ENCODE peak calls at places on chromosomes 12 and 14, in five cellular contexts. X, A, E, F and G are unnamed samples.

GRCh38 chr12:6277982-6278438 is 32.5 kb upstream of the PLEKHG6 start:
- DNase-seq in E (no peak), X (peak), F (no peak), A (no peak), G (no peak)

GRCh38 chr12:50326636-50327284 is 43.4 kb upstream of the LIMA1 start:
- DNase-seq in A (peak), X (peak), F (peak), E (no peak), G (no peak)

GRCh38 chr12:84174115-84174514 is 738.5 kb downstream of the SLC6A15 start:
- DNase-seq in A (no peak), E (no peak), X (no peak), F (no peak), G (no peak)

GRCh38 chr12:132190012-132190755 is 45.9 kb downstream of the NOC4L start:
- DNase-seq in X (no peak), E (no peak), F (no peak), A (no peak), G (no peak)

GRCh38 chr14:71193663-71194062 is 286.4 kb downstream of the PCNX1 start:
- DNase-seq in F (peak), A (no peak), E (no peak), X (no peak), G (no peak)

GRCh38 chr12:75311369-75311768 is 18.8 kb downstream of the CAPS2 start:
- DNase-seq in X (no peak), E (no peak), F (no peak), A (no peak), G (no peak)

GRCh38 chr12:96233168-96233567 is 39.0 kb downstream of the ELK3 start:
- DNase-seq in E (no peak), F (no peak), A (peak), X (no peak), G (no peak)

GRCh38 chr12:130958557-130959140 is 4.9 kb downstream of the ADGRD1 start:
- DNase-seq in X (no peak), E (no peak), A (no peak), F (no peak), G (no peak)

GRCh38 chr12:113075137-113075683 is 18.7 kb downstream of the DTX1 start:
- DNase-seq in F (no peak), X (no peak), E (no peak), A (no peak), G (no peak)

GRCh38 chr14:89926709-89927108 is 27.8 kb downstream of the EFCAB11 start:
- DNase-seq in F (peak), A (peak), X (no peak), E (no peak), G (no peak)

GRCh38 chr12:27822076-27822712 is 42.2 kb upstream of the MANSC4 start:
- DNase-seq in X (no peak), A (peak), E (no peak), F (peak), G (no peak)

GRCh38 chr14:92499216-92499615 is 14.4 kb upstream of the RIN3 start:
- DNase-seq in F (no peak), X (no peak), E (no peak), A (no peak), G (no peak)

GRCh38 chr12:10406725-10407124 is 2.8 kb downstream of the KLRC4 start:
- DNase-seq in F (no peak), A (no peak), X (no peak), E (no peak), G (no peak)

GRCh38 chr12:54383041-54383609 is 1.4 kb downstream of the ZNF385A start:
- DNase-seq in A (peak), F (peak), X (no peak), E (peak), G (no peak)

GRCh38 chr12:65420941-65421340 is 142.5 kb downstream of the MSRB3 start:
- DNase-seq in F (peak), E (no peak), X (no peak), A (no peak), G (no peak)

GRCh38 chr14:89249296-89249565 is 167.8 kb downstream of the FOXN3 start:
- DNase-seq in X (no peak), A (no peak), F (peak), E (no peak), G (no peak)

GRCh38 chr12:123890536-123890902 is 82.1 kb downstream of the CCDC92 start:
- DNase-seq in A (no peak), X (no peak), E (no peak), F (no peak), G (no peak)

GRCh38 chr12:49882248-49882850 is 21.4 kb downstream of the FAIM2 start:
- DNase-seq in E (no peak), F (no peak), A (no peak), X (no peak), G (no peak)

GRCh38 chr12:70307868-70308267 is 58.2 kb upstream of the KCNMB4 start:
- DNase-seq in A (no peak), F (no peak), E (no peak), X (no peak), G (no peak)

GRCh38 chr12:132384916-132385315 is 55.5 kb upstream of the GALNT9 start:
- DNase-seq in E (no peak), A (no peak), X (no peak), F (no peak), G (no peak)

GRCh38 chr12:108414021-108414420 is 74.9 kb upstream of the CMKLR1 start:
- DNase-seq in X (no peak), F (no peak), E (no peak), A (no peak), G (no peak)